ENCODE peak calls at places on chromosome 4, in seven cellular contexts. Y, W, G, D, M, U and J are unnamed samples.

GRCh38 chr4:21858971-21859370 is 89.6 kb downstream of the KCNIP4 start:
- DNase-seq in Y (no peak), W (no peak), G (no peak), D (no peak), M (no peak), U (no peak), J (no peak)

GRCh38 chr4:3405176-3405575 is 36.6 kb upstream of the HGFAC start:
- DNase-seq in Y (no peak), W (no peak), G (no peak), D (no peak), M (no peak), U (no peak), J (no peak)

GRCh38 chr4:171727185-171727584 is 86.0 kb upstream of the GALNTL6 start:
- DNase-seq in Y (no peak), W (no peak), G (no peak), D (no peak), M (no peak), U (no peak), J (no peak)

GRCh38 chr4:126202226-126202625 is 887.5 kb downstream of the FAT4 start:
- DNase-seq in Y (no peak), W (no peak), G (no peak), D (no peak), M (no peak), U (no peak), J (peak)

GRCh38 chr4:55545681-55546632 is 752 bp downstream of the CLOCK start:
- DNase-seq in Y (peak), W (peak), G (peak), D (peak), M (no peak), U (no peak), J (peak)

GRCh38 chr4:156475322-156475721 is 496.3 kb downstream of the PDGFC start:
- DNase-seq in Y (peak), W (no peak), G (peak), D (peak), M (no peak), U (no peak), J (peak)

GRCh38 chr4:149031399-149031798 is 589.2 kb upstream of the NR3C2 start:
- DNase-seq in Y (peak), W (no peak), G (no peak), D (peak), M (no peak), U (no peak), J (no peak)

GRCh38 chr4:94127707-94128328 is 79.8 kb upstream of the SMARCAD1 start:
- DNase-seq in Y (peak), W (peak), G (peak), D (peak), M (no peak), U (no peak), J (peak)

GRCh38 chr4:43855283-43855682 is 593.3 kb downstream of the KCTD8 start:
- DNase-seq in Y (no peak), W (no peak), G (no peak), D (no peak), M (no peak), U (no peak), J (no peak)

GRCh38 chr4:136768925-136769275 is 763.4 kb downstream of the PCDH18 start:
- DNase-seq in Y (no peak), W (no peak), G (no peak), D (no peak), M (no peak), U (no peak), J (no peak)

GRCh38 chr4:61202638-61203495 is 2.7 kb downstream of the ADGRL3 start:
- DNase-seq in Y (no peak), W (no peak), G (peak), D (no peak), M (no peak), U (no peak), J (peak)

GRCh38 chr4:139896242-139896752 is 230.7 kb downstream of the MGST2 start:
- DNase-seq in Y (no peak), W (no peak), G (no peak), D (no peak), M (no peak), U (no peak), J (no peak)

GRCh38 chr4:137644201-137644600 is 111.9 kb upstream of the PCDH18 start:
- DNase-seq in Y (no peak), W (no peak), G (no peak), D (no peak), M (no peak), U (no peak), J (no peak)

GRCh38 chr4:1959104-1959384 is 49.7 kb downstream of the NELFA start:
- DNase-seq in Y (no peak), W (no peak), G (no peak), D (no peak), M (no peak), U (no peak), J (no peak)

GRCh38 chr4:26936284-26937065 is 75.8 kb downstream of the STIM2 start:
- DNase-seq in Y (peak), W (peak), G (no peak), D (no peak), M (no peak), U (no peak), J (no peak)

GRCh38 chr4:124631760-124632159 is 80.8 kb downstream of the ANKRD50 start:
- DNase-seq in Y (no peak), W (peak), G (no peak), D (peak), M (no peak), U (no peak), J (no peak)

GRCh38 chr4:39043697-39044363 is 11.6 kb upstream of the TMEM156 start:
- DNase-seq in Y (peak), W (no peak), G (peak), D (no peak), M (peak), U (no peak), J (no peak)

GRCh38 chr4:184538023-184538599 is 63.8 kb upstream of the IRF2 start:
- DNase-seq in Y (peak), W (peak), G (peak), D (peak), M (peak), U (no peak), J (peak)

GRCh38 chr4:109691411-109691920 is 11.8 kb downstream of the CASP6 start:
- DNase-seq in Y (no peak), W (no peak), G (no peak), D (no peak), M (no peak), U (no peak), J (no peak)

GRCh38 chr4:163638909-163639308 is 144.4 kb downstream of the TMA16 start:
- DNase-seq in Y (no peak), W (no peak), G (no peak), D (no peak), M (no peak), U (no peak), J (peak)

GRCh38 chr4:5460106-5460801 is 248.1 kb downstream of the EVC2 start:
- DNase-seq in Y (peak), W (peak), G (peak), D (peak), M (no peak), U (peak), J (peak)

GRCh38 chr4:47533689-47534347 is 48.7 kb downstream of the ATP10D start:
- DNase-seq in Y (no peak), W (no peak), G (no peak), D (no peak), M (no peak), U (no peak), J (no peak)

GRCh38 chr4:41550308-41550707 is 12.4 kb downstream of the LIMCH1 start:
- DNase-seq in Y (no peak), W (no peak), G (no peak), D (no peak), M (no peak), U (no peak), J (no peak)

GRCh38 chr4:183806341-183806740 is 98.8 kb upstream of the STOX2 start:
- DNase-seq in Y (no peak), W (no peak), G (no peak), D (no peak), M (no peak), U (no peak), J (no peak)

GRCh38 chr4:15989431-15989830 is 26.5 kb upstream of the FGFBP2 start:
- DNase-seq in Y (no peak), W (no peak), G (no peak), D (no peak), M (no peak), U (no peak), J (no peak)

GRCh38 chr4:80221161-80221560 is 23.9 kb downstream of the PRDM8 start:
- DNase-seq in Y (no peak), W (no peak), G (no peak), D (no peak), M (no peak), U (no peak), J (no peak)

GRCh38 chr4:94420356-94420755 is 31.4 kb upstream of the PDLIM5 start:
- DNase-seq in Y (no peak), W (no peak), G (no peak), D (no peak), M (no peak), U (no peak), J (no peak)

GRCh38 chr4:6495296-6495590 is 22.8 kb upstream of the PPP2R2C start:
- DNase-seq in Y (no peak), W (no peak), G (no peak), D (no peak), M (no peak), U (no peak), J (no peak)

GRCh38 chr4:108060164-108060563 is 70.5 kb downstream of the HADH start:
- DNase-seq in Y (peak), W (no peak), G (peak), D (peak), M (no peak), U (no peak), J (peak)

GRCh38 chr4:52103314-52103713 is 52.2 kb downstream of the SPATA18 start:
- DNase-seq in Y (no peak), W (no peak), G (peak), D (no peak), M (no peak), U (no peak), J (peak)

GRCh38 chr4:101201421-101201820 is 145.9 kb downstream of the PPP3CA start:
- DNase-seq in Y (no peak), W (no peak), G (no peak), D (no peak), M (no peak), U (no peak), J (no peak)

GRCh38 chr4:101208171-101208570 is 139.2 kb downstream of the PPP3CA start:
- DNase-seq in Y (no peak), W (no peak), G (no peak), D (no peak), M (no peak), U (no peak), J (no peak)

GRCh38 chr4:101210331-101210730 is 137.0 kb downstream of the PPP3CA start:
- DNase-seq in Y (no peak), W (no peak), G (no peak), D (no peak), M (no peak), U (no peak), J (no peak)

GRCh38 chr4:101211146-101211553 is 136.2 kb downstream of the PPP3CA start:
- DNase-seq in Y (peak), W (no peak), G (no peak), D (no peak), M (no peak), U (no peak), J (peak)

DNA sequence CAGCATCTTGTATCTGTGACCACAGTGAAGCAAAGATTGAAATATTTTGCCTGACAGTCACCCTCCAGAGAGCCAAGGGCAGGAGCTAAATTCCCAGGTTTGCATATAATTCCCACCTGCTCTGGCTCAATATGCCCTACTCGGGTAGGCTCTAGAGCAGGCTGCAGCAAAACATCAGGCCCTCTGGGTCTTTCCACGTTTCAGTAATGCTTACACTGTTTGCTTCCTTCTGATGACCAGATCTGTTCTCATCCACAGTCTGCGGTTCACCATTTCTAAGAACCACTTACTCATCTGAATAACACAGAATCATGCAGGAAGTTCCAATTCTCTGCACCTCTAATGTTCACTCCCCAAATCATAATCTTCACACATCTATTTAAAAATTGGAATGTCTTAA is 141.4 kb downstream of the PPP3CA start:
- DNase-seq in Y (no peak), W (no peak), G (no peak), D (no peak), M (peak), U (no peak), J (no peak)
- TF ChIP-seq JUND in Y (no peak), W (no peak), G (no peak), D (no peak), M (no peak), U (no peak), J (no peak)

GRCh38 chr4:158870282-158871049 is 101.6 kb downstream of the FNIP2 start:
- DNase-seq in Y (no peak), W (no peak), G (peak), D (no peak), M (no peak), U (peak), J (no peak)
- TF ChIP-seq JUND in Y (no peak), W (no peak), G (no peak), D (no peak), M (no peak), U (no peak), J (no peak)

DNA sequence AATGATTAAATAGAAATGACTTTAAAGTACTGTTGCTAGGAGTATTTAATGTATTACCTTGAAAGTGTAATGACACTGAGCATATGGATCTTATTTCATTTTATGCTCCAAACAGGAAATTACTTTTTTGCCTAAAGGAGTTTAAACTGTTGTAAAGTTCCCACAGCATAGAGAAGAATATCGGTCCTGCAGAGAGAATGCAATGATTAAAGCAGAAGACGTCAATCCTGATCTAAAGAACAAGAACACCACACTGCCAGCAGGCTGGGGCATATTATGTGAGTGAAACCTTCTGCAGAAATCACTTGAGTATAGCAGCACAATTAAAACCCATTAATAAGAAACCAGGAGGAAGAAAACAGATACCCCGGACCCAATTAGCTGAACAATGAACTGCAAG is 72.8 kb upstream of the CAMK2D start:
- DNase-seq in Y (no peak), W (no peak), G (no peak), D (no peak), M (no peak), U (no peak), J (no peak)
- TF ChIP-seq JUND in Y (no peak), W (no peak), G (no peak), D (no peak), M (no peak), U (no peak), J (no peak)

GRCh38 chr4:118082182-118082581 is 47.9 kb downstream of the NDST3 start:
- DNase-seq in Y (no peak), W (no peak), G (no peak), D (no peak), M (no peak), U (no peak), J (no peak)

GRCh38 chr4:118087366-118087765 is 53.1 kb downstream of the NDST3 start:
- DNase-seq in Y (no peak), W (no peak), G (no peak), D (no peak), M (no peak), U (no peak), J (no peak)

GRCh38 chr4:118086334-118086733 is 52.0 kb downstream of the NDST3 start:
- DNase-seq in Y (no peak), W (no peak), G (no peak), D (peak), M (no peak), U (no peak), J (no peak)
- TF ChIP-seq JUND in Y (no peak), W (no peak), G (peak), D (peak), M (no peak), U (peak), J (no peak)